ENCODE peak calls at places on chromosomes 5 and 9, in four cellular contexts. U is ureter, R is anterior cingulate cortex, H is B cell. D is an unnamed sample.

GRCh38 chr5:108655750-108656450 is 91.8 kb upstream of the FER start:
- DNase-seq in U (no peak), R (no peak), H (no peak), D (no peak)

GRCh38 chr5:143561248-143561647 is 157.8 kb upstream of the NR3C1 start:
- DNase-seq in U (no peak), R (no peak), H (no peak), D (no peak)

GRCh38 chr9:136326061-136326776 is 1.1 kb upstream of the GPSM1 start:
- DNase-seq in U (no peak), R (peak), H (no peak), D (no peak)

GRCh38 chr5:54541823-54542783 is 24.5 kb downstream of the SNX18 start:
- DNase-seq in U (no peak), R (no peak), H (no peak), D (no peak)

GRCh38 chr5:38479315-38479904 is 77.0 kb downstream of the LIFR start:
- DNase-seq in U (no peak), R (no peak), H (no peak), D (no peak)

GRCh38 chr9:76456202-76456926 is 2.6 kb upstream of the GCNT1 start:
- DNase-seq in U (no peak), R (no peak), H (peak), D (peak)

GRCh38 chr5:5369051-5369450 is 53.4 kb upstream of the ICE1 start:
- DNase-seq in U (no peak), R (no peak), H (no peak), D (no peak)

GRCh38 chr9:22203371-22204138 is 194.4 kb upstream of the CDKN2B start:
- DNase-seq in U (no peak), R (no peak), H (no peak), D (no peak)

D was measured in GM10248.